ENCODE peak calls at places on chromosomes 3 and 15, in six cellular contexts. V is H1, U is mesenchymal stem cell, D is neuronal stem cell, I is IMR-90, X is H9. B is an unnamed sample.

GRCh38 chr3:61650276-61650675 is 88.9 kb downstream of the PTPRG start:
- DNase-seq in V (no peak), U (no peak), D (no peak), I (peak; percentile 85), X (no peak), B (no peak)

GRCh38 chr3:124811441-124811840 is 75.7 kb downstream of the ITGB5 start:
- DNase-seq in V (no peak), U (peak; percentile 75), D (no peak), I (peak; percentile 76), X (no peak), B (no peak)

GRCh38 chr3:87855211-87855610 is 203.6 kb downstream of the CGGBP1 start:
- DNase-seq in V (no peak), U (no peak), D (no peak), I (no peak), X (no peak), B (no peak)

GRCh38 chr3:13528217-13528801 is 20.6 kb upstream of the FBLN2 start:
- DNase-seq in V (no peak), U (peak; percentile 37), D (peak; percentile 46), I (no peak), X (peak; percentile 87), B (peak; percentile 96)

GRCh38 chr3:8945890-8946590 is 17.2 kb downstream of the RAD18 start:
- DNase-seq in V (no peak), U (no peak), D (no peak), I (no peak), X (no peak), B (no peak)

GRCh38 chr3:50015918-50016317 is 72.8 kb upstream of the RBM5 start:
- DNase-seq in V (no peak), U (no peak), D (no peak), I (peak; percentile 48), X (no peak), B (no peak)

GRCh38 chr3:50587806-50588758 is 18.8 kb downstream of the HEMK1 start:
- DNase-seq in V (no peak), U (no peak), D (no peak), I (no peak), X (no peak), B (no peak)

GRCh38 chr3:130896101-130896500 is 2.2 kb downstream of the ATP2C1 start:
- DNase-seq in V (no peak), U (no peak), D (no peak), I (no peak), X (no peak), B (no peak)

GRCh38 chr3:142502187-142502985 is 54.5 kb upstream of the XRN1 start:
- DNase-seq in V (no peak), U (peak; percentile 36), D (no peak), I (no peak), X (no peak), B (no peak)

GRCh38 chr15:65893060-65893459 is 23.8 kb downstream of the RAB11A start:
- DNase-seq in V (no peak), U (no peak), D (no peak), I (no peak), X (no peak), B (no peak)

GRCh38 chr3:149934524-149934923 is 36.2 kb downstream of the PFN2 start:
- DNase-seq in V (no peak), U (peak; percentile 62), D (no peak), I (peak; percentile 85), X (no peak), B (no peak)

GRCh38 chr15:101162701-101163483 is 89.0 kb downstream of the CHSY1 start:
- DNase-seq in V (no peak), U (no peak), D (no peak), I (no peak), X (no peak), B (no peak)

GRCh38 chr3:24579008-24579407 is 84.4 kb upstream of the THRB start:
- DNase-seq in V (no peak), U (no peak), D (peak; percentile 6), I (no peak), X (peak; percentile 31), B (peak; percentile 36)

GRCh38 chr3:192445768-192446644 is 281.3 kb downstream of the FGF12 start:
- DNase-seq in V (no peak), U (peak; percentile 6), D (no peak), I (no peak), X (no peak), B (peak; percentile 25)

GRCh38 chr3:39900462-39901002 is 91.1 kb downstream of the MYRIP start:
- DNase-seq in V (no peak), U (no peak), D (no peak), I (no peak), X (no peak), B (no peak)

GRCh38 chr3:24518990-24519367 is 24.3 kb upstream of the THRB start:
- DNase-seq in V (no peak), U (no peak), D (no peak), I (no peak), X (no peak), B (no peak)

DNA sequence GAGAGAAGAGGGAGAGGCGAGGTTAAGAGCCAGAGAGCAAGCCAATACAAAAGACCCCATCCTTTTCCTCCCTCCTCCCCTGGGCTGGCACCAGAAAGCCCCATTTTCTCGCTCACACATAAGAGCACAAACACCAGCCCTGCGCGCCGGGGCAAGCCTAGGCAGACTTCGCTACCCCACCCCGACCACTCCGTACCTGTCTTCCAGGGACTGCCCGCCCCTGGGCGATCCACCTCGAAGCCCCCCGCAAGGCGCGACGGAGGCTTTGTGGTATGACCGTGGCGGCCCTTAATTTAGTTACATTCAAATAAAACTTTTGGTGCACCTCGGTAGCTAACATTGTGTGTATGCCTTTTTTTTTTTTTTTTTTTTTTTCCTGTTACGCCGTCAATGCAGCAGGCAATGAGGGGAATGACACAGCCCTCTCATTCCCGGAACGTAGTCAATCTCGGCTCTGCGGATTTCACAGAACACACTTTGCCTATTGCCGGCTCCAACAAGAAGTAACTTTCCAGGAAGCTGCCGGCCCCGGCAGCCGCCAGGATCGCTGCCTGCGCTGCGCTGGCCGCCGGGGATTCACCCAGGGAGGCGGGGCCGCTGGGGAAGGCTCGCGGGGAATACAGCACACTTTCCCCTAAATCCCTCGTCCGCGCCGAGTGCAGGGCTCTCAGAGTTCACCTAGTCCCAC is 7.7 kb downstream of the BCL6 start:
- DNase-seq in V (peak; percentile 65), U (peak; percentile 91), D (no peak), I (peak; percentile 65), X (peak; percentile 56), B (peak; percentile 81)
- H3K23ac ChIP-seq in V (no peak overlapping the region), U (no peak overlapping the region), D (no peak overlapping the region), I (peak overlapping the region; percentile 82), X (no peak overlapping the region), B (no peak overlapping the region)

DNA sequence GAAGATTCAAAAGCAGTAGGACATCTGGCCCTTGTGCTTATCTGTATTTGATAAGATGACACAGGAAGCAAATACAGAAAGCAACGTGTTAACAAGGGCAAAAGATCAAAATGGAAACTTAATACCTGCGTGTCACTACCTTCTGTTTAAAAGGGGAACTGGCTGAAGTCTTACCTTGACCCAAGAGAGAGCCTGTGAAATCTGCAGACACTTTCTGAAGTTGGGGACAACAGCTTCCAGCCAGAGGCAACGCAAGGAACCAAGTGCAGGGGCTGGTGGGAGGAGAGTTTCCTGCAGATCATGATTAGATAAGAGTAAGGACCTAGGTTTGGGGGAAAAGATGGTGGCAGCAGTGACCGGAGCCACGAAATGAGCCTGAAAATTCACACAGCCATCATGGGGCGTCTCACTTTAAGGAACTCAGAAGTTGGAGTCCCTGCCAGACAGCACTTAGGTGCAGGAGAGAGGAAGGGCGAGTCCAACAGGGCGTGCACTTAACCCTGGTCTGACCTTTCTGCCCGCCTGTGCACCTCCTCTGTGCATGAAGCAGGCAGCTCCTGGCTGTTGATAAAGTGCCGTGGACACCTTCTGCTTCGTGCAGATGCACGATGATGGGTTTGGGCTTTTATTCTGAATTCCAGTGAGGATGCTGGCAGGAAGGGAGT is 153.5 kb upstream of the BHLHE40 start:
- DNase-seq in V (no peak), U (no peak), D (no peak), I (no peak), X (no peak), B (peak; percentile 62)
- H3K18ac ChIP-seq in V (no peak overlapping the region), U (peak overlapping the region; percentile 68), D (peak overlapping the region; percentile 11), I (no peak overlapping the region), X (no peak overlapping the region), B (no peak overlapping the region)

GRCh38 chr3:178964551-178964950 is 107.1 kb downstream of the ZMAT3 start:
- DNase-seq in V (no peak), U (no peak), D (no peak), I (no peak), X (no peak), B (peak; percentile 86)

GRCh38 chr3:178971614-178972013 is 100.0 kb downstream of the ZMAT3 start:
- DNase-seq in V (no peak), U (no peak), D (no peak), I (peak; percentile 18), X (no peak), B (peak; percentile 28)

GRCh38 chr3:178967184-178967532 is 104.5 kb downstream of the ZMAT3 start:
- DNase-seq in V (no peak), U (no peak), D (no peak), I (no peak), X (no peak), B (no peak)

GRCh38 chr3:178966299-178967183 is 105.1 kb downstream of the ZMAT3 start:
- DNase-seq in V (no peak), U (peak; percentile 53), D (no peak), I (peak; percentile 37), X (no peak), B (peak; percentile 21)

DNA sequence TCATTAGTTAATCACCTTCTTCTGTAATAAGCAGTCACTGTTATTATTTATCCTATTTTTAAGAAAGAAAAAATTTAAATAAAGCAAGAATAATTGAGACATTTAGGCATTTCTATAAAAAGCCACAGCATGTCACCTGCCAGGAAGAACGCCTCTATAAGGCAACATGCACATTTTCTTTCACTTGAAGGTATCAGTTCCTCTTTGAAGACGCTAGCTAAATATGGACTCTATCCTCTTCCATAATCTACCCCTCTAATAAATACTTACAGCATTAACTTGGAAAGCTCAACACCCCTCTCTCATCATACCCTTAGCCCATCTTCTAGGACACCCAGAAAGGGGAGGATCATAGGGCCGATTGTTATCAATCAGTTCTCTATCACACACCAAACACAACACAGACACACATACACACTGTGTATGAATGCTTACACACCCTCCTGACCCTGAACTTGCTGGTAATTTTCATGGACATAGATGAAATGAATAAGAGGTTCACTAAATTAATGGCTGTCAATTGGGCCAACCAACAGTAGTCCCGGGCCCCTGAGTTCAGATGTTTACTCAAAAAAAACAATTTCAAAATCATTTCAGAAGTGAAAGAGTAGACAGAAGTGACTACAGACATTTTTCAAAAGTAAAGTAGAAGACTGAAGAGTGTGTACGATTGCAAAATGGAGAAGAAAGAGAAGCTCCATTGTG is 102.5 kb downstream of the ZMAT3 start:
- DNase-seq in V (no peak), U (no peak), D (no peak), I (no peak), X (no peak), B (no peak)
- H3K23ac ChIP-seq in V (no peak overlapping the region), U (no peak overlapping the region), D (no peak overlapping the region), I (no peak overlapping the region), X (no peak overlapping the region), B (no peak overlapping the region)

GRCh38 chr3:53044371-53045106 is 1.3 kb downstream of the SFMBT1 start:
- DNase-seq in V (peak; percentile 65), U (peak; percentile 48), D (peak; percentile 14), I (peak; percentile 40), X (no peak), B (peak; percentile 34)
- H3K18ac ChIP-seq in V (peak overlapping the region; percentile 55), U (peak overlapping the region; percentile 84), D (peak overlapping the region; percentile 94), I (no peak overlapping the region), X (peak overlapping the region; percentile 66), B (peak overlapping the region; percentile 89)

GRCh38 chr3:71444861-71445259 is 138.7 kb downstream of the FOXP1 start:
- DNase-seq in V (no peak), U (no peak), D (no peak), I (no peak), X (no peak), B (no peak)
- H3K23ac ChIP-seq in V (no peak overlapping the region), U (no peak overlapping the region), D (no peak overlapping the region), I (peak overlapping the region; percentile 84), X (no peak overlapping the region), B (no peak overlapping the region)

GRCh38 chr15:59276225-59277178 is 69.9 kb downstream of the LDHAL6B start:
- DNase-seq in V (no peak), U (no peak), D (no peak), I (no peak), X (no peak), B (peak; percentile 21)
- H3K18ac ChIP-seq in V (no peak overlapping the region), U (peak overlapping the region; percentile 11), D (no peak overlapping the region), I (no peak overlapping the region), X (no peak overlapping the region), B (no peak overlapping the region)

B was measured in mesendoderm.